ENCODE peak calls at places on chromosomes 3 and 15, in five cellular contexts. A is cardiac muscle cell, S is A549, I is fibroblast of lung, K is sigmoid colon. M is an unnamed sample.

GRCh38 chr3:40179016-40179415 is 130.5 kb upstream of the EIF1B start:
- DNase-seq in A (peak; percentile 77), S (peak; percentile 31), I (peak; percentile 42), K (peak; percentile 71), M (peak; percentile 59)

GRCh38 chr3:158471639-158472294 is 99.2 kb upstream of the MLF1 start:
- DNase-seq in A (no peak), S (no peak), I (peak; percentile 96), K (no peak), M (peak; percentile 86)

GRCh38 chr15:60534546-60534945 is 55.6 kb upstream of the ICE2 start:
- DNase-seq in A (no peak), S (no peak), I (no peak), K (no peak), M (no peak)

GRCh38 chr15:25852027-25852426 is 11.1 kb downstream of the ATP10A start:
- DNase-seq in A (no peak), S (no peak), I (no peak), K (no peak), M (no peak)

GRCh38 chr3:89232155-89232554 is 124.7 kb downstream of the EPHA3 start:
- DNase-seq in A (no peak), S (no peak), I (no peak), K (no peak), M (no peak)

GRCh38 chr3:45468326-45468725 is 80.0 kb downstream of the LARS2 start:
- DNase-seq in A (no peak), S (no peak), I (no peak), K (no peak), M (no peak)

GRCh38 chr3:46674031-46674592 is 19.4 kb downstream of the ALS2CL start:
- DNase-seq in A (no peak), S (peak; percentile 18), I (no peak), K (peak; percentile 43), M (no peak)

GRCh38 chr3:186839874-186840641 is 2.5 kb upstream of the ADIPOQ start:
- DNase-seq in A (no peak), S (no peak), I (peak; percentile 79), K (no peak), M (peak; percentile 70)

GRCh38 chr3:87900061-87900460 is 158.7 kb downstream of the CGGBP1 start:
- DNase-seq in A (no peak), S (no peak), I (no peak), K (no peak), M (no peak)

GRCh38 chr3:154192225-154192624 is 71.0 kb downstream of the ARHGEF26 start:
- DNase-seq in A (no peak), S (no peak), I (no peak), K (no peak), M (no peak)

GRCh38 chr3:154191520-154191919 is 70.3 kb downstream of the ARHGEF26 start:
- DNase-seq in A (no peak), S (no peak), I (no peak), K (no peak), M (no peak)

GRCh38 chr3:154188846-154189245 is 67.7 kb downstream of the ARHGEF26 start:
- DNase-seq in A (no peak), S (no peak), I (no peak), K (no peak), M (no peak)

GRCh38 chr3:154184582-154184981 is 63.4 kb downstream of the ARHGEF26 start:
- DNase-seq in A (no peak), S (no peak), I (no peak), K (no peak), M (no peak)

GRCh38 chr3:154188416-154188815 is 67.2 kb downstream of the ARHGEF26 start:
- DNase-seq in A (no peak), S (no peak), I (no peak), K (no peak), M (no peak)
- TF ChIP-seq CTCF in A (no peak), S (no peak), I (no peak), K (no peak), M (no peak)

GRCh38 chr15:99446565-99447496 is 119.0 kb upstream of the MEF2A start:
- DNase-seq in A (no peak), S (no peak), I (no peak), K (peak; percentile 53), M (no peak)
- H3K4me3 ChIP-seq in A (no peak overlapping the region), S (no peak overlapping the region), I (no peak overlapping the region), K (no peak overlapping the region), M (no peak overlapping the region)

GRCh38 chr15:85411992-85412538 is 31.7 kb downstream of the AKAP13 start:
- DNase-seq in A (no peak), S (no peak), I (peak; percentile 77), K (no peak), M (no peak)

GRCh38 chr15:85414037-85414436 is 33.6 kb downstream of the AKAP13 start:
- DNase-seq in A (no peak), S (no peak), I (no peak), K (no peak), M (no peak)

GRCh38 chr15:85414495-85414894 is 34.1 kb downstream of the AKAP13 start:
- DNase-seq in A (no peak), S (no peak), I (no peak), K (no peak), M (no peak)

GRCh38 chr15:85414991-85415390 is 34.6 kb downstream of the AKAP13 start:
- DNase-seq in A (no peak), S (no peak), I (no peak), K (no peak), M (no peak)

DNA sequence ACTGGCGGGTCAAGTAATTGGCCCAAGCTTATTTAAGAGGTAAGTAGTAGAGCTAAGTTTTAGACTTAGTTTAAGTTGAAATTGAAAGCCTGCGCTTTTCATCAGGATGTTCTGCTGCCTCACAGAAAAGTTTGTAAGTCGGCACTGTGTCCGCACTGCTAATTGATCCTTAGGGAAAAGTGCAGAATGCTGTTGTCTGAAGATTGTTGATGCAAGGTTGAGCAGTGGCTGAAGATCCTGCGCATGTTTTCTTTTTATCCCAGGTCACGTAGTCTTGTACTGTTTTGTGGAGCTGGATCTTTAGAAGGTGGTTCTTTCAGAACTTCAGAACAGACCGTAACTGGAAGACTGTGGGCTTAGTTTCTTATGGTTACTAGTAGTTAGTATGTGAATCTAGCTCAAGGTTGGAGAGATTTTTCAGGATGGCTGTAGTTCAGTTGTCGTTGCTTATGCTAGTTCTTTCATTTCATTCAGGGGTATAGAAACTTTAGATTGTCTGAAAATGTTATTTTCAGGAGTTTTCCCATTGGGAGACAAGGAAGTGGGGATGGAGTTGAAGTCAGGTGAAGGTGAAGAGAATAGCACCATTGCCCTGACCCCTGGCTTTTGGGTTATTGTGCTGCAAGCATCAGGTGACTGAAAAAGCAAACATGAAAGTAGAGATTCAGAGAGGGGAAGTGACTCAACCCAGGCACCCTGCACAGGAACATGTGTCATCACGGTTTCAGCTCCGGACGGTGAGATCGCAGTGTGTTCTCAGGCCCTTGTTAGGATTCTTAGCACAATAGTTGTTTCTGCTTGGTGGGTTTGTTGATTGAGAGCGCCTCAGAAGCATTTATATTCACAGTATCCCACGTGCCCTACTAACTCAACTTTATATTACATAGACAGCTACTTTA is 32.8 kb downstream of the AKAP13 start:
- DNase-seq in A (no peak), S (peak; percentile 98), I (peak; percentile 93), K (peak; percentile 85), M (peak; percentile 69)
- TF ChIP-seq CTCF in A (no peak), S (no peak), I (no peak), K (no peak), M (no peak)

GRCh38 chr15:78061963-78062427 is 15.5 kb downstream of the TBC1D2B start:
- DNase-seq in A (peak; percentile 63), S (no peak), I (peak; percentile 66), K (no peak), M (no peak)
- H3K4me3 ChIP-seq in A (no peak overlapping the region), S (no peak overlapping the region), I (peak overlapping the region; percentile 22), K (no peak overlapping the region), M (no peak overlapping the region)

GRCh38 chr3:50321844-50322385 is 630 bp downstream of the HYAL2 start:
- DNase-seq in A (no peak), S (no peak), I (no peak), K (no peak), M (no peak)
- TF ChIP-seq CTCF in A (peak; percentile 47), S (peak; percentile 42), I (peak; percentile 11), K (no peak), M (peak; percentile 52)

DNA sequence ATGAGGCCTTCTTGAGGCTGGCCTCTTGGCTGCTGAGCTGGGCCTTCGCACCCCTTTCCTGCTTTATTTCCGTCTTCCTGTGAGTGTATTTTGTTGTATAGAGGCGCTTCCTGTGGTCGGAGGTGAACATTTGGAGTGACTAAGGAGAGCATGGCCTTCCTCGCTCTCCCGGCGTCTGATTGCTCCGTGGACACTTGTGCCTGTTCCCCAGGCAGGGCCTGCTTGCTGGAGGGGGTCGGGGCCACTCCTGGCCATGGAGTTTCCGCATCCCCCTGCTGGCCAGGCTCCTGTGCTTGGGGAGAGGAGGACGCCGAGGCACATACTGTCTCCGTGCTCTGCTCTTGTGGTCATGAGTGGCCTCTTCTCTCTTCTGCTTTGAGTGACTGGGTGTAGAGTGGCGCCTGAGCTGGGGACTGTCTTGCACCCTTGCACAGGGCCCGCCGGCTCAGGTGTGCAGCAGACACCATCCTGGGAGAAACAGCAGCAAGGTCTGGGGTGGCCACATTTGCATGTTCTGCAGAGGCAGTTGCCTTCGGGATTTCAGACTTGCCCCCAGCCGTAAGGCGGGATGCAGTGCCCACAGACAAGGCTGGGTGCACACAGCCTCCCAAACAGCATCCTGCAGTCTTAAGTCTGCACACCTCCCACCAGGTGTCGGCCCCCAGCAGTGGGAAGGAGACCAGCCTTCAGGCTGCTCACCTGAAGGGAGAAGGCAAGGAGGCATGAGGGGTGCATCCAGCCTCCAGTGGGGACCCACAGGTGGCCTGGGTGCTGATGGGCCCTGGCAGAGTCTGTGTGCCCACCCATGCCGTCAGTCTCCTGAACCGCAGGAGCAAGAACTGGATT is 16.4 kb downstream of the KLF13 start:
- DNase-seq in A (no peak), S (no peak), I (no peak), K (no peak), M (no peak)
- H3K4me3 ChIP-seq in A (no peak overlapping the region), S (no peak overlapping the region), I (no peak overlapping the region), K (no peak overlapping the region), M (no peak overlapping the region)

DNA sequence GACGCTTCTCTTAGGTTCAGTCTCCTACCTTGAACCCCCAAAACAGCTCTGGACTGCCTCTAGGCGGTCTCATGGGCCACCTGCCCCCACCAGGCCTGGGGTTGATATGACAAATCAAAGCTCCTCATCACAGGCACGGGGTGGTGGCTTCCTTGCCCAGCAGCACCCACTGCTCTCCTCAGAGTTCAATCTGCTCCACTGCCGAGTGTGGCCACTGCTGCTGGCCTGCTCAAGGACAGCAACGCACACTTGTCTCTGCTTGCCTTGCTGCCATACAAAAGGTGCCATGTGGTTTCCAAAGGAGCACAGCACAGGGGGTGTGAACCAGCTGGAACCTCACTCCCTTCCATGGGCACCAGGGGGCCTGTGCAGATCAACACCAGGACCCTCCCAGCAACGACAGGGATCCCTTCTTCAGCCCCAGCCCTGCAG is 10.2 kb downstream of the KBTBD13 start:
- DNase-seq in A (no peak), S (peak; percentile 43), I (no peak), K (peak; percentile 68), M (no peak)
- TF ChIP-seq CTCF in A (no peak), S (no peak), I (no peak), K (no peak), M (no peak)

GRCh38 chr15:67824157-67824899 is 981 bp upstream of the SKOR1 start:
- DNase-seq in A (no peak), S (no peak), I (no peak), K (no peak), M (no peak)
- H3K4me3 ChIP-seq in A (no peak overlapping the region), S (peak overlapping the region; percentile 39), I (no peak overlapping the region), K (no peak overlapping the region), M (no peak overlapping the region)